ENCODE peak calls at places on chromosomes 13 and 19, in six cellular contexts. Y, I, C, S, R and X are unnamed samples.

GRCh38 chr13:76854894-76855293 is 31.3 kb downstream of the KCTD12 start:
- DNase-seq in Y (no peak), I (no peak), C (no peak), S (no peak), R (no peak), X (no peak)

GRCh38 chr13:90416519-90416918 is 931.0 kb upstream of the MIR17HG start:
- DNase-seq in Y (no peak), I (no peak), C (no peak), S (no peak), R (no peak), X (no peak)

GRCh38 chr13:94886191-94886590 is 173.8 kb upstream of the SOX21 start:
- DNase-seq in Y (no peak), I (no peak), C (no peak), S (no peak), R (no peak), X (no peak)

GRCh38 chr13:18944501-18945068 is 237.0 kb downstream of the TUBA3C start:
- DNase-seq in Y (no peak), I (peak; percentile 29), C (no peak), S (no peak), R (no peak), X (no peak)

GRCh38 chr19:18698321-18699167 is 15.1 kb downstream of the CRTC1 start:
- DNase-seq in Y (no peak), I (no peak), C (no peak), S (no peak), R (no peak), X (no peak)

GRCh38 chr19:48881741-48882657 is 9.8 kb downstream of the PPP1R15A start:
- DNase-seq in Y (no peak), I (no peak), C (no peak), S (peak; percentile 85), R (no peak), X (no peak)

GRCh38 chr13:39016789-39017188 is 21.1 kb downstream of the PROSER1 start:
- DNase-seq in Y (no peak), I (no peak), C (peak; percentile 51), S (no peak), R (no peak), X (no peak)

GRCh38 chr13:42497798-42498197 is 76.2 kb upstream of the TNFSF11 start:
- DNase-seq in Y (no peak), I (no peak), C (no peak), S (no peak), R (no peak), X (no peak)

GRCh38 chr13:33671560-33671959 is 146.4 kb upstream of the RFC3 start:
- DNase-seq in Y (no peak), I (no peak), C (no peak), S (no peak), R (no peak), X (no peak)

GRCh38 chr19:21130097-21130775 is 11.6 kb upstream of the ZNF431 start:
- DNase-seq in Y (no peak), I (no peak), C (no peak), S (no peak), R (no peak), X (no peak)

GRCh38 chr19:23002690-23003422 is at the start of gene ZNF728:
- DNase-seq in Y (peak; percentile 93), I (no peak), C (peak; percentile 11), S (no peak), R (no peak), X (peak; percentile 88)

GRCh38 chr19:32830231-32831014 is 39.1 kb downstream of the SLC7A9 start:
- DNase-seq in Y (no peak), I (no peak), C (no peak), S (no peak), R (no peak), X (no peak)

GRCh38 chr19:10433131-10433536 is 12.8 kb downstream of the PDE4A start:
- DNase-seq in Y (no peak), I (no peak), C (no peak), S (no peak), R (no peak), X (no peak)

GRCh38 chr13:92510416-92510815 is 716.2 kb upstream of the GPC6 start:
- DNase-seq in Y (no peak), I (no peak), C (no peak), S (no peak), R (no peak), X (no peak)

GRCh38 chr19:18340237-18340989 is at the start of gene PGPEP1:
- DNase-seq in Y (peak; percentile 65), I (no peak), C (peak; percentile 96), S (peak; percentile 83), R (no peak), X (peak; percentile 83)

GRCh38 chr13:84816567-84817133 is 934.4 kb upstream of the SLITRK1 start:
- DNase-seq in Y (no peak), I (no peak), C (no peak), S (no peak), R (no peak), X (no peak)

GRCh38 chr19:33235269-33235995 is 9.8 kb upstream of the SLC7A10 start:
- DNase-seq in Y (peak; percentile 68), I (no peak), C (peak; percentile 91), S (peak; percentile 88), R (no peak), X (peak; percentile 81)

GRCh38 chr13:50334944-50335343 is 319.7 kb downstream of the KCNRG start:
- DNase-seq in Y (no peak), I (no peak), C (no peak), S (no peak), R (no peak), X (no peak)

GRCh38 chr19:15251010-15251748 is 18.9 kb upstream of the EPHX3 start:
- DNase-seq in Y (peak; percentile 88), I (no peak), C (no peak), S (no peak), R (no peak), X (no peak)

GRCh38 chr19:2578391-2578826 is 102.5 kb downstream of the GADD45B start:
- DNase-seq in Y (peak; percentile 42), I (no peak), C (no peak), S (peak; percentile 55), R (no peak), X (peak; percentile 38)

GRCh38 chr19:3366104-3366760 is at the start of gene NFIC:
- DNase-seq in Y (peak; percentile 90), I (peak; percentile 76), C (peak; percentile 84), S (peak; percentile 62), R (no peak), X (peak; percentile 84)

GRCh38 chr13:66875264-66875663 is 354.9 kb downstream of the PCDH9 start:
- DNase-seq in Y (no peak), I (no peak), C (no peak), S (no peak), R (no peak), X (no peak)

GRCh38 chr13:80881495-80882482 is 540.9 kb upstream of the SPRY2 start:
- DNase-seq in Y (no peak), I (no peak), C (no peak), S (no peak), R (no peak), X (no peak)

GRCh38 chr13:110158201-110158600 is 148.8 kb downstream of the COL4A1 start:
- DNase-seq in Y (no peak), I (no peak), C (no peak), S (no peak), R (no peak), X (no peak)

GRCh38 chr13:27997904-27998522 is 9.5 kb upstream of the URAD start:
- DNase-seq in Y (peak; percentile 60), I (no peak), C (no peak), S (peak; percentile 76), R (no peak), X (peak; percentile 46)

GRCh38 chr13:94305463-94305862 is 174.0 kb downstream of the DCT start:
- DNase-seq in Y (no peak), I (no peak), C (no peak), S (no peak), R (no peak), X (no peak)

GRCh38 chr19:55473613-55474012 is 2.8 kb upstream of the ZNF628 start:
- DNase-seq in Y (no peak), I (no peak), C (no peak), S (no peak), R (no peak), X (no peak)

GRCh38 chr19:13790354-13790753 is 4.9 kb upstream of the ZSWIM4 start:
- DNase-seq in Y (no peak), I (no peak), C (no peak), S (no peak), R (no peak), X (no peak)

GRCh38 chr13:31775686-31776085 is 36.4 kb downstream of the RXFP2 start:
- DNase-seq in Y (peak; percentile 65), I (no peak), C (no peak), S (no peak), R (no peak), X (peak; percentile 58)

GRCh38 chr13:57250472-57250871 is 83.5 kb downstream of the PRR20E start:
- DNase-seq in Y (no peak), I (no peak), C (no peak), S (no peak), R (no peak), X (no peak)

GRCh38 chr13:57253551-57253950 is 86.6 kb downstream of the PRR20E start:
- DNase-seq in Y (no peak), I (no peak), C (no peak), S (no peak), R (no peak), X (no peak)
- H3K9me3 ChIP-seq in Y (no peaks in the 10 kb centered on the region), I (no peaks in the 10 kb centered on the region), C (no peaks in the 10 kb centered on the region), S (no peaks in the 10 kb centered on the region), R (no peaks in the 10 kb centered on the region), X (no peaks in the 10 kb centered on the region)

GRCh38 chr13:99970761-99971575 is 599 bp downstream of the ZIC5 start:
- DNase-seq in Y (no peak), I (peak; percentile 39), C (peak; percentile 50), S (peak; percentile 81), R (no peak), X (no peak)

GRCh38 chr13:99971576-99972189 is at the start of gene ZIC5:
- DNase-seq in Y (no peak), I (peak; percentile 50), C (peak; percentile 38), S (peak; percentile 96), R (no peak), X (no peak)

GRCh38 chr13:99969368-99969933 is 2.1 kb downstream of the ZIC5 start:
- DNase-seq in Y (no peak), I (peak; percentile 28), C (peak; percentile 56), S (no peak), R (no peak), X (no peak)

GRCh38 chr13:99968521-99969367 is 2.8 kb downstream of the ZIC5 start:
- DNase-seq in Y (no peak), I (peak; percentile 57), C (peak; percentile 67), S (peak; percentile 39), R (no peak), X (no peak)

GRCh38 chr13:99969934-99970760 is 1.4 kb downstream of the ZIC5 start:
- DNase-seq in Y (no peak), I (peak; percentile 34), C (no peak), S (peak; percentile 88), R (no peak), X (no peak)
- H3K27me3 ChIP-seq in Y (peaks cover 97% of the 10 kb centered on the region), I (peaks cover 91% of the 10 kb centered on the region), C (peaks cover 91% of the 10 kb centered on the region), S (no peaks in the 10 kb centered on the region), R (peaks cover 100% of the 10 kb centered on the region), X (peaks cover 98% of the 10 kb centered on the region)

GRCh38 chr19:46904114-46905060 is 43.6 kb downstream of the ARHGAP35 start:
- DNase-seq in Y (peak; percentile 67), I (no peak), C (peak; percentile 42), S (no peak), R (no peak), X (peak; percentile 36)
- H3K4me1 ChIP-seq in Y (peaks cover 35% of the 10 kb centered on the region), I (peaks cover 45% of the 10 kb centered on the region), C (peaks cover 28% of the 10 kb centered on the region), S (peaks cover 7% of the 10 kb centered on the region), R (peaks cover 21% of the 10 kb centered on the region), X (peaks cover 92% of the 10 kb centered on the region)

GRCh38 chr19:52102163-52102562 is 6.6 kb upstream of the ZNF841 start:
- DNase-seq in Y (no peak), I (no peak), C (no peak), S (no peak), R (no peak), X (no peak)
- H3K9me3 ChIP-seq in Y (no peaks in the 10 kb centered on the region), I (peaks cover 15% of the 10 kb centered on the region), C (peaks cover 10% of the 10 kb centered on the region), S (peaks cover 58% of the 10 kb centered on the region), R (peaks cover 80% of the 10 kb centered on the region), X (peaks cover 81% of the 10 kb centered on the region)